ENCODE peak calls at places on chromosomes 3 and 15, in seven cellular contexts. Q, I, O, U, E, J and F are unnamed samples.

GRCh38 chr15:101256756-101257155 is 4.9 kb upstream of the CHSY1 start:
- DNase-seq in O (no peak), E (no peak), U (no peak), I (no peak), Q (no peak), J (no peak), F (no peak)

GRCh38 chr15:91844928-91845327 is 8.6 kb upstream of the SLCO3A1 start:
- DNase-seq in U (no peak), O (no peak), J (no peak), I (no peak), E (no peak), Q (no peak), F (no peak)

GRCh38 chr3:110568246-110568645 is 503.4 kb upstream of the NECTIN3 start:
- DNase-seq in J (no peak), U (no peak), I (no peak), E (peak), Q (no peak), O (no peak), F (no peak)

GRCh38 chr3:47310391-47310790 is 27.6 kb downstream of the KLHL18 start:
- DNase-seq in Q (no peak), I (no peak), E (no peak), O (no peak), U (no peak), J (no peak), F (no peak)

GRCh38 chr15:72166716-72167417 is 30.7 kb downstream of the GRAMD2A start:
- DNase-seq in O (no peak), J (no peak), I (no peak), E (no peak), Q (no peak), U (no peak), F (no peak)

GRCh38 chr15:31392761-31393401 is 66.2 kb downstream of the KLF13 start:
- DNase-seq in I (no peak), Q (peak), E (no peak), O (peak), U (no peak), J (no peak), F (peak)

GRCh38 chr3:183892610-183893214 is 8.0 kb upstream of the PARL start:
- DNase-seq in Q (no peak), J (peak), O (no peak), E (no peak), U (no peak), I (no peak), F (no peak)

GRCh38 chr3:176927985-176928931 is 269.0 kb downstream of the TBL1XR1 start:
- DNase-seq in Q (no peak), J (no peak), E (no peak), I (no peak), O (no peak), U (no peak), F (no peak)

GRCh38 chr15:89714775-89715174 is 24.2 kb downstream of the WDR93 start:
- DNase-seq in E (no peak), I (no peak), U (no peak), O (no peak), J (no peak), Q (no peak), F (no peak)

DNA sequence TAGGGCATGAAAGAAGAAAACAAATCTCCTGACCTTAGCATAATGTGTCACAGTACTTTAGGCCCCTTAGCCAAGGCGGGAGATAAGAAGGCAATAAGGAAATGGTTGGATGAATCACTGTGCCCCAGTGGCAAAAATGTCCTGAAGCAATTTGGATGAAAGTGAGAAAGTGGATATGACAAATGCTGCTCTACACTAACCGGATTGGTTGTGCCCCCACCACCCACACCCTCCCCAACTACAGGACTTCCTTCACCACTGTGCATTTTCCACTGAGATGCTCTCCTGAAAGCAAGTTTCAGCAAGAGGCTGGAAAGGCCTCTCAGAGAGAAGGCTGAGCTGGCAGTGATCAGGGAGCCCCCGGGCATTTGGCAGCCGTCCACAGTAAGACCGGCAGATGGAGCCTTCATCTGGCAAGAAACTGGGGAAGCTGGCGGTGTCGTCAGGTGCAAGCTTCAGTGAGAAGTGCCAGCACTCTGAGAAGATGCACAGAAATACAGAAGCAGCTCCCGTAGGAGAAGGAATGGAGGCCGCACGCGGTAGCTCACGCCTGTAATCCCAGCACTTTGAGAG is 63.8 kb downstream of the ATP1B3 start:
- DNase-seq in I (peak), O (no peak), E (peak), Q (peak), J (no peak), U (no peak), F (no peak)
- TF ChIP-seq POLR2A in I (no peak), O (no peak), E (no peak), Q (no peak), J (no peak), U (no peak), F (no peak)

GRCh38 chr3:105367063-105367405 is 325 bp downstream of the ALCAM start:
- DNase-seq in I (peak), J (no peak), O (peak), E (no peak), U (no peak), Q (peak), F (peak)
- TF ChIP-seq POLR2A in I (no peak), J (no peak), O (no peak), E (peak), U (no peak), Q (no peak), F (no peak)

DNA sequence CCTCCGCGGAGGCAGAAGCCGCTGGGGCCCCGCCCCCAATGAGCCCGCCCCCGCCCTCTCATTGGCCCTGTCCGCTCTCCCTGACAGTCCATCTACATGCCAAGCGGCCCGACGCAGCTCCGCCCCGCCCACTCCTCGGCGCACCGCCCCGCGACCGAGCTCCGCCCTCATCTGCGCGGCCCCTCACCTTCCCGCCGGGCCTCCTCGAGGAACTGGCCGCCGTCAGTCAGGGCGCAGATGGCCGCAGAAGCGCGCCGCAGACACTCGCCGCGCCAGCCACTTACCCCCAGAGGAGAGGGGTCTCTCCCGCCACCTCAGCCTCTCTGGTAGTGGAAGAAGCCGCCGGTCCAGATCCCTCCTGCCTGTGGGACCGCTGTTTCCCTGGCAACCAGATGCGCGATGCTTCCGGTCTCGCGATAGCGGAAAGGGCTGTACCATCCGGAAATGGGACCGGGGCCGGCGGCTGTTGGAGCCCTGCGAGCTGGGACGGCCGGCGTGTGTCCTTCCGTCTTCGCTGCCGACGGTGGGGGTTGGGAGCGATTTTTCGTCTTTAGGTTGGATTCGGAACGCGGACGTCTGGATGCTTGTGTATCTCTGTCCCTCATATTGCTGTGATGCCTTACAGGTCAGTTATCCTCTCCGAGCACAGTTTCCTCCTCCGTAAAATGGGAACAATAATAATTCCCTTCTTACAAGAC is at the start of gene FSIP1:
- DNase-seq in O (peak), U (peak), Q (peak), J (peak), I (peak), E (peak), F (peak)
- TF ChIP-seq POLR2A in O (no peak), U (no peak), Q (peak), J (peak), I (no peak), E (no peak), F (peak)

GRCh38 chr15:34213690-34214089 is 3.8 kb upstream of the KATNBL1 start:
- DNase-seq in I (no peak), Q (no peak), O (no peak), E (no peak), J (no peak), U (no peak), F (no peak)

GRCh38 chr15:34206016-34206415 is 3.9 kb downstream of the KATNBL1 start:
- DNase-seq in I (no peak), Q (no peak), E (no peak), O (no peak), J (no peak), U (no peak), F (no peak)

GRCh38 chr15:34214135-34214534 is 4.2 kb upstream of the KATNBL1 start:
- DNase-seq in I (no peak), E (no peak), Q (no peak), U (no peak), J (no peak), O (no peak), F (no peak)

GRCh38 chr15:34203936-34204335 is 6.0 kb downstream of the KATNBL1 start:
- DNase-seq in U (no peak), Q (no peak), J (no peak), O (no peak), E (no peak), I (no peak), F (no peak)

DNA sequence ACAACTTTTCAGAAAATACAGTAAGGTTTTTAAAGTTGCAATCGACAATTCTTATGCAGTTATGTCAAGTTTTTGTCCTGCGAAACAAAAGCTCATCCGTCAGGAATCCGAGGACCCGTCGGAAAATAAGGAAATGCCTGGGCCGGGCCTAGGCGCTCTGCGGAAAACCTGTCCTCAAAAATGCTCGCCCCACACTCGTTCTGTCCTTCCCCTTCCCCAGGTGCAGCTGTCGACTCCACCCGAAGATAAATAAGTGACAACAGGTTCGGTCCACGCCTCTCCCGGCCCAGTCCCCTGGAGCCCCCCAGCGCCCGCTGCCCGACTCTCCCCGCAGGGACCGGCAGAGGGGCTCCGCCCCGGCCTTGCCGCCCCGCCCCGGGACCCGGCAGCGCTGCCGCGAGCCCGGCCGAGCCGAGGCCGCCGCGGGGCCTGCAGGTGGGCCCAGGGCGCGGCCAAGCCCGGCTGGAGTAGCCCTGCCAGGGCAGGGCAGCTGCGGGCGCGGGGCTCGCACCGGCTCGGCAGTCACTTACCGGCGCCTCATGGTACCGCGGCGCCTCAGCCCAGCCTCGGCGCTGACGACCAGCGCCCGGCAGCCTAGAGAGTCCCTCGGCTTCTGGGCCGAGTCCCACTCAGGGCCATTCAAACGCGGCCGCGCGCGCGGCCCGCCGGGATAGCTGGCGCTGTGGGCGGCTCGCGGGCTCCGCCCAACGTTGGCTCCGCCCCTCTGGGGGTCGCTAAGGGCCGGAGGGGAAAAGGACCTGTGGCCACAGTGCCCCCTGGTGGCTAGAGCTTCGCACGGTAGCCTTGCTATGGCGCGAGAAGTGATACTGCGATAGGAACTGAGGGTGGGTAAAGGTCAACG is at the start of gene KATNBL1:
- DNase-seq in O (peak), I (peak), J (peak), Q (peak), U (peak), E (peak), F (peak)
- TF ChIP-seq POLR2A in O (peak), I (peak), J (peak), Q (peak), U (no peak), E (peak), F (peak)

GRCh38 chr3:42601898-42602581 is 1.6 kb downstream of the NKTR start:
- DNase-seq in J (peak), I (no peak), O (no peak), E (no peak), Q (no peak), U (no peak), F (no peak)

GRCh38 chr3:42605550-42606173 is 5.2 kb downstream of the NKTR start:
- DNase-seq in E (no peak), U (no peak), J (peak), Q (peak), I (no peak), O (no peak), F (peak)

GRCh38 chr3:42600111-42600957 is at the start of gene NKTR:
- DNase-seq in E (peak), U (peak), I (peak), Q (peak), O (peak), J (peak), F (peak)

GRCh38 chr3:42602961-42603360 is 2.5 kb downstream of the NKTR start:
- DNase-seq in J (no peak), E (no peak), U (no peak), Q (no peak), O (no peak), I (no peak), F (no peak)

DNA sequence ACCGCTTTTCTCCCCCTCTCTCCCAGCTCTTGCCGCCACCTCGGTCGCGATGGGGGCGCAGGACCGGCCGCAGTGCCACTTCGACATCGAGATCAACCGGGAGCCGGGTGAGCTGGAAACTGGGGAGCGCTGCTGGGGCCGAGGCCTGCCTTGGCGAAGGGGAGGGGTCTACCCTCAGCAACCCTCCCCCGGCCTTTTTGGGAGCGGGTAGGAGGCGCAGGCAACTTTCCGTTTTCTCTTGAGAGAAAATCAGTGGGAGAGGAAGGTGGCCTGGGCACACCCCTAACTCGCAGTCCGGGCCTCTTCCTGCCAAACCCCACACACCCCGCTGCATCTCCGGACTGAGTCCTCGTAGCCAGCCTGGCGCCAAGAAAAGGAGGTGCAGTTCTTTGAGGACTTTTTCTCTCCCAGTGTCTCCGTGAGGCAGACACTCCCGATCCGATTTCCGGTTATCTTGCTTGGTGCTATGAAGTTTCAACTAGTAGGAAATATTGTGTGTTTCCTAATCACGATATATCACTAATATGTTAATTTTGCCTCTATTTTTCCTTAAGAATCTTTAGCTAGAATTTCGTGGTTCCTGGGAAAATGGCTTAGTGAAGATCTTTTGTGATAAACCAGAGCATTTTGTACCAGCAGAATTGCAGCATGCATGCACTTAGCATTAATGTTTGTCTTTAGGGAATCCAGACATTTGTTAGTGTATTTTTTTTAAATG is 631 bp downstream of the NKTR start:
- DNase-seq in U (peak), O (peak), Q (peak), I (peak), E (no peak), J (peak), F (no peak)
- TF ChIP-seq POLR2A in U (no peak), O (no peak), Q (no peak), I (no peak), E (no peak), J (no peak), F (no peak)

GRCh38 chr3:194671900-194672808 is at the start of gene LSG1:
- DNase-seq in Q (peak), U (peak), J (peak), E (peak), O (peak), I (peak), F (peak)
- TF ChIP-seq POLR2A in Q (peak), U (no peak), J (peak), E (peak), O (peak), I (no peak), F (peak)

GRCh38 chr3:196849180-196849721 is 18.5 kb upstream of the SENP5 start:
- DNase-seq in E (no peak), I (no peak), U (no peak), J (no peak), Q (no peak), O (no peak), F (no peak)
- TF ChIP-seq POLR2A in E (no peak), I (no peak), U (no peak), J (no peak), Q (no peak), O (no peak), F (no peak)

DNA sequence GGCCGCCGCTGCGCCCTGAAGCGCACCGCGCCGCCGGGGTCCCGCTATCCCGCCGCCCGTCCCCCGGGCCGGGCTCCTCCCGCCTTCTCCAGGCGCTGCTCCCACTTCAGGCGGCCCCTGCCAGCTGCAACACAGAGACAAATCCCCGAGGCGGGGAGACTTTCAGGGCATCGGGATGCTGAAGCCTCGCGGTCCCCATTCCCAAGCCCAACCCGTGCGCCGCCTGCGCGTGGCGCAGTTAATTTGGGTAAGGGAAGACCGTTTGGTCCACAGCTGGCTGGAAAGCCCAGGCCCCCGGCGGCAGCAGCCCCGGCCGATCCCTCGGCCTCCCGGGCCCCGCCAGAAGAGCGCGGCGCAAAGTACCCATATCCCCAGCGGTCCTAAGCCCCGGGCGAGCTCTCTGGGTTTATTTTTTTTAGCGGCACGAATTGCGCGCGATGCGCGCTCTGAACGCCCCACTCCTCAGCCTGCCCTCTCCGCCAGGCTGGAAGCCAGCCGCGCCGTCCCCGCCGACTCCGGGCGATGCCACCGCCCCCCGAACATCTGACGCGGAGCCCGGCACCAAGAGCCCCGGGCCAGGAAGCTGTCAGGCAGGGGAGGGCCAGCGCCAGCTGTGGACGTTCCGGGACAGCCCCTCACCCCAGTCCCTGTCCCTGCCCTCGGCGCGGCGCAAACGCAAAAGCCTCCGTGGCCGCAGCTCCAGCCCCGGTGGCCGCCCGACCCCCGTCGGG is 517 bp downstream of the FBN1 start:
- DNase-seq in O (peak), E (no peak), J (no peak), Q (peak), U (no peak), I (no peak), F (no peak)
- TF ChIP-seq POLR2A in O (no peak), E (no peak), J (no peak), Q (no peak), U (no peak), I (no peak), F (no peak)

GRCh38 chr3:71724584-71725278 is 471 bp downstream of the EIF4E3 start:
- DNase-seq in Q (peak), J (no peak), O (peak), E (no peak), I (no peak), U (no peak), F (peak)
- TF ChIP-seq POLR2A in Q (peak), J (no peak), O (peak), E (no peak), I (no peak), U (no peak), F (peak)

GRCh38 chr15:70487380-70487725 is 276.0 kb downstream of the UACA start:
- DNase-seq in J (no peak), O (peak), Q (no peak), I (no peak), U (no peak), E (no peak), F (peak)
- TF ChIP-seq POLR2A in J (no peak), O (no peak), Q (no peak), I (no peak), U (no peak), E (no peak), F (no peak)